ENCODE peak calls at places on chromosomes 16 and 17, in seven cellular contexts. X is CD8-positive, alpha-beta memory T cell; O is spleen; Z is lower lobe of right lung; P is A549; B is psoas muscle; I is dorsolateral prefrontal cortex. C is an unnamed sample.

GRCh38 chr16:71846443-71846842 is 667 bp downstream of the ATXN1L start:
- DNase-seq in X (no peak), Z (no peak), O (no peak), B (no peak), I (no peak), P (no peak), C (no peak)

GRCh38 chr17:72850410-72850809 is 242.1 kb downstream of the SLC39A11 start:
- DNase-seq in P (peak; percentile 18), I (no peak), B (no peak), O (no peak), X (no peak), Z (no peak), C (no peak)

GRCh38 chr17:80227156-80227555 is 6.9 kb downstream of the SLC26A11 start:
- DNase-seq in P (no peak), O (no peak), X (no peak), B (peak; percentile 8), Z (no peak), I (no peak), C (no peak)

GRCh38 chr17:58263773-58264172 is 17.0 kb downstream of the MPO start:
- DNase-seq in B (no peak), O (peak; percentile 10), I (no peak), X (no peak), Z (no peak), P (no peak), C (no peak)

GRCh38 chr17:65323055-65323454 is 185.9 kb downstream of the RGS9 start:
- DNase-seq in Z (no peak), I (no peak), X (no peak), B (no peak), O (no peak), P (peak; percentile 20), C (no peak)

GRCh38 chr16:28029387-28030002 is 34.0 kb downstream of the GSG1L start:
- DNase-seq in Z (no peak), O (no peak), B (no peak), I (no peak), X (no peak), P (no peak), C (no peak)

GRCh38 chr16:84593825-84594724 is 23.8 kb downstream of the COTL1 start:
- DNase-seq in B (peak; percentile 63), O (peak; percentile 97), I (no peak), Z (peak; percentile 74), P (no peak), X (peak; percentile 81), C (no peak)

GRCh38 chr17:27984816-27985215 is 57.7 kb upstream of the NLK start:
- DNase-seq in O (peak; percentile 81), I (no peak), Z (no peak), X (no peak), P (no peak), B (peak; percentile 64), C (no peak)

GRCh38 chr17:7888184-7888920 is at the start of gene CHD3:
- DNase-seq in P (no peak), B (no peak), Z (no peak), I (no peak), X (no peak), O (no peak), C (no peak)

GRCh38 chr16:80751167-80751566 is 53.2 kb downstream of the CDYL2 start:
- DNase-seq in O (no peak), Z (no peak), X (no peak), P (no peak), I (no peak), B (no peak), C (no peak)

GRCh38 chr16:53848950-53849349 is 145.0 kb downstream of the FTO start:
- DNase-seq in I (no peak), B (no peak), O (no peak), P (no peak), X (no peak), Z (no peak), C (no peak)

GRCh38 chr17:70053241-70054234 is 21.5 kb upstream of the KCNJ16 start:
- DNase-seq in Z (no peak), I (no peak), P (no peak), B (no peak), X (no peak), O (no peak), C (peak; percentile 27)

GRCh38 chr16:55634193-55634592 is 21.6 kb upstream of the SLC6A2 start:
- DNase-seq in Z (no peak), X (no peak), B (no peak), I (no peak), P (no peak), O (no peak), C (no peak)

GRCh38 chr17:57601328-57601727 is 143.8 kb downstream of the CCDC182 start:
- DNase-seq in P (no peak), X (no peak), Z (no peak), O (no peak), I (no peak), B (no peak), C (no peak)

GRCh38 chr17:74017461-74017860 is 186.0 kb upstream of the RPL38 start:
- DNase-seq in Z (no peak), B (peak; percentile 6), O (no peak), P (no peak), X (no peak), I (no peak), C (no peak)

GRCh38 chr16:72807287-72807686 is 240.6 kb downstream of the ZFHX3 start:
- DNase-seq in P (no peak), X (no peak), I (no peak), O (no peak), Z (no peak), B (no peak), C (no peak)

GRCh38 chr17:74446551-74447500 is 14.9 kb downstream of the GPRC5C start:
- DNase-seq in O (peak; percentile 86), Z (peak; percentile 71), P (no peak), B (peak; percentile 95), I (no peak), X (no peak), C (no peak)

GRCh38 chr17:3911271-3912053 is 4.8 kb downstream of the P2RX1 start:
- DNase-seq in I (no peak), X (peak; percentile 72), Z (no peak), O (peak; percentile 95), P (no peak), B (no peak), C (no peak)

GRCh38 chr17:39166437-39167335 is 725 bp upstream of the ARL5C start:
- DNase-seq in Z (no peak), O (no peak), I (no peak), B (no peak), P (no peak), X (no peak), C (no peak)

GRCh38 chr17:77317091-77317519 is 176.3 kb downstream of the SEC14L1 start:
- DNase-seq in I (no peak), B (peak; percentile 40), P (no peak), Z (no peak), X (no peak), O (peak; percentile 74), C (no peak)

GRCh38 chr16:52350031-52350430 is 196.9 kb downstream of the TOX3 start:
- DNase-seq in X (no peak), B (no peak), P (no peak), O (no peak), I (no peak), Z (no peak), C (no peak)

GRCh38 chr16:52346709-52347108 is 200.2 kb downstream of the TOX3 start:
- DNase-seq in O (no peak), Z (no peak), P (no peak), I (no peak), B (no peak), X (no peak), C (no peak)
- H3K27ac ChIP-seq in O (no peak overlapping the region), Z (no peak overlapping the region), P (no peak overlapping the region), I (no peak overlapping the region), B (no peak overlapping the region), X (no peak overlapping the region), C (no peak overlapping the region)

GRCh38 chr16:68400924-68401460 is 47.3 kb downstream of the SMPD3 start:
- DNase-seq in Z (peak; percentile 10), B (no peak), X (no peak), I (no peak), P (no peak), O (peak; percentile 38), C (no peak)

GRCh38 chr16:68402748-68403040 is 45.6 kb downstream of the SMPD3 start:
- DNase-seq in B (no peak), I (no peak), P (no peak), Z (peak; percentile 4), X (no peak), O (no peak), C (no peak)

GRCh38 chr16:68399456-68399855 is 48.9 kb downstream of the SMPD3 start:
- DNase-seq in P (no peak), O (peak; percentile 29), B (no peak), I (no peak), X (no peak), Z (peak; percentile 8), C (no peak)

GRCh38 chr16:68401871-68402747 is 46.2 kb downstream of the SMPD3 start:
- DNase-seq in X (no peak), Z (peak; percentile 11), B (no peak), P (no peak), O (peak; percentile 31), I (no peak), C (no peak)

GRCh38 chr16:68400083-68400923 is 48.0 kb downstream of the SMPD3 start:
- DNase-seq in Z (peak; percentile 19), X (no peak), B (no peak), P (no peak), I (no peak), O (peak; percentile 30), C (no peak)
- H3K4me3 ChIP-seq in Z (no peak overlapping the region), X (no peak overlapping the region), B (no peak overlapping the region), P (no peak overlapping the region), I (no peak overlapping the region), O (no peak overlapping the region), C (no peak overlapping the region)

DNA sequence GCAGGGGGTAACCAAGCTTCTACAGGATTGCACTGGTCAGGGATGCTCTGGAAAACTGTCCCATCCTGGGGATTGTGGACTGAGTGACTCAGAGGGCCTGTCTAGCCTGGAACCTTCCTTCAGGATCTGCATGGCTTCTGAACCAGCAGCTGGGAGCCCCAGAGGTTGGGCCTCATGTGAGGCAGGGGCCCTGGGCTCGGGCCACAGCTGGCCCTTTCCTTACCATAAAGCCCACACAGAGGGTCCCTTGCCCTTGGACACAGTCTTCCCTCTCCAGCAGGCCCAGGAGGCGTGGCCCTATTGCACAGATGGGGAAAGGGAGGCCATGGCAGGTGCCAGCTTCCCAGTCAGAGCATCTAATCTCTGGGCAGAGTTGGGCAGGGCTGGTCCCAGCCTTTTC is 30.5 kb downstream of the ADCY7 start:
- DNase-seq in Z (no peak), B (peak; percentile 30), X (no peak), O (peak; percentile 49), P (no peak), I (peak; percentile 35), C (no peak)
- H3K27ac ChIP-seq in Z (no peak overlapping the region), B (no peak overlapping the region), X (no peak overlapping the region), O (peak overlapping the region; percentile 40), P (no peak overlapping the region), I (no peak overlapping the region), C (no peak overlapping the region)

GRCh38 chr17:19456016-19456927 is 45.2 kb downstream of the RNF112 start:
- DNase-seq in Z (no peak), O (no peak), B (no peak), X (no peak), I (no peak), P (no peak), C (no peak)

GRCh38 chr17:19457046-19457445 is 46.0 kb downstream of the RNF112 start:
- DNase-seq in B (no peak), O (no peak), Z (no peak), X (no peak), I (no peak), P (no peak), C (no peak)

GRCh38 chr17:19461139-19461538 is 50.1 kb downstream of the RNF112 start:
- DNase-seq in B (no peak), I (no peak), Z (no peak), X (no peak), O (peak; percentile 68), P (no peak), C (no peak)

GRCh38 chr17:19460695-19461094 is 49.7 kb downstream of the RNF112 start:
- DNase-seq in P (no peak), B (no peak), Z (no peak), I (peak; percentile 57), X (no peak), O (peak; percentile 62), C (no peak)

GRCh38 chr17:19457830-19458271 is 46.8 kb downstream of the RNF112 start:
- DNase-seq in X (no peak), O (peak; percentile 24), B (no peak), P (no peak), Z (no peak), I (no peak), C (no peak)
- H3K4me3 ChIP-seq in X (no peak overlapping the region), O (no peak overlapping the region), B (no peak overlapping the region), P (no peak overlapping the region), Z (no peak overlapping the region), I (no peak overlapping the region), C (no peak overlapping the region)